ENCODE peak calls at places on chromosomes 6 and 20, in seven cellular contexts. Q, K, Z, C, F, I and D are unnamed samples.

GRCh38 chr6:150755042-150755441 is 110.5 kb upstream of the MTHFD1L start:
- DNase-seq in Q (no peak), K (no peak), Z (no peak), C (no peak), F (no peak), I (no peak), D (no peak)

GRCh38 chr20:2626853-2627541 is 25.4 kb upstream of the NOP56 start:
- DNase-seq in Q (no peak), K (no peak), Z (no peak), C (peak; percentile 70), F (peak; percentile 22), I (no peak), D (peak; percentile 96)

GRCh38 chr6:117615981-117616961 is 14.0 kb upstream of the GOPC start:
- DNase-seq in Q (no peak), K (no peak), Z (no peak), C (peak; percentile 95), F (peak; percentile 92), I (no peak), D (no peak)

GRCh38 chr20:20752712-20753111 is 40.3 kb upstream of the RALGAPA2 start:
- DNase-seq in Q (no peak), K (no peak), Z (no peak), C (no peak), F (no peak), I (no peak), D (no peak)

GRCh38 chr6:163530406-163530805 is 115.9 kb downstream of the QKI start:
- DNase-seq in Q (no peak), K (no peak), Z (no peak), C (peak; percentile 52), F (no peak), I (no peak), D (peak; percentile 6)

GRCh38 chr6:104540743-104541142 is 319.0 kb downstream of the HACE1 start:
- DNase-seq in Q (no peak), K (no peak), Z (no peak), C (peak; percentile 89), F (no peak), I (no peak), D (no peak)

GRCh38 chr20:1871807-1872455 is 23.3 kb upstream of the SIRPA start:
- DNase-seq in Q (no peak), K (no peak), Z (no peak), C (no peak), F (no peak), I (no peak), D (no peak)

GRCh38 chr20:52747736-52748135 is 224.4 kb upstream of the TSHZ2 start:
- DNase-seq in Q (peak; percentile 13), K (no peak), Z (no peak), C (peak; percentile 3), F (peak; percentile 75), I (no peak), D (no peak)

GRCh38 chr6:170369439-170369838 is 62.9 kb downstream of the FAM120B start:
- DNase-seq in Q (no peak), K (no peak), Z (no peak), C (no peak), F (no peak), I (no peak), D (no peak)

GRCh38 chr6:165852676-165853075 is 189.6 kb upstream of the PDE10A start:
- DNase-seq in Q (no peak), K (no peak), Z (no peak), C (no peak), F (no peak), I (no peak), D (no peak)

GRCh38 chr20:43040427-43040826 is 149.3 kb downstream of the PTPRT start:
- DNase-seq in Q (peak; percentile 63), K (no peak), Z (no peak), C (no peak), F (peak; percentile 1), I (no peak), D (no peak)

DNA sequence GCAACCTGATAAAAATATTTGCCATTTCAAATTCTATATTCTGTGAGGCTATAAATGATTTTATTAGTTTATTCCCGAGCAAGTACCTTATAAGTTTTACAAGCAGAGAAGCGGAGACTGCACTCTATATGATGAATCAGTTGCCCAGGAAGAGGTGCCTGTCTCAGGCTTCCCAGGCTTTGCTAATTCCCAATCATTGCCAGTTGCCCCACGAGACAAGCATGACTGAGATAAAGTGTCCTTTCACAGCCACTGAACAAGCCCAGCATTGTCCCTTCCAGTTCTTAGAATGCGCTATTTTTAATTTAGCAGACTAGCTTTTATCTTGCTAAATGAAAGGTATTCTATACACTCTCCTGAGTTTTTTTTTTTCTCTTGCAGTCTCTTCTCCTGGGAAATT is 260.7 kb downstream of the ALDH8A1 start:
- DNase-seq in Q (no peak), K (no peak), Z (no peak), C (no peak), F (no peak), I (no peak), D (no peak)
- H3K27ac ChIP-seq in Q (no peak overlapping the region), K (no peak overlapping the region), Z (no peak overlapping the region), C (no peak overlapping the region), F (no peak overlapping the region), I (no peak overlapping the region), D (no peak overlapping the region)

DNA sequence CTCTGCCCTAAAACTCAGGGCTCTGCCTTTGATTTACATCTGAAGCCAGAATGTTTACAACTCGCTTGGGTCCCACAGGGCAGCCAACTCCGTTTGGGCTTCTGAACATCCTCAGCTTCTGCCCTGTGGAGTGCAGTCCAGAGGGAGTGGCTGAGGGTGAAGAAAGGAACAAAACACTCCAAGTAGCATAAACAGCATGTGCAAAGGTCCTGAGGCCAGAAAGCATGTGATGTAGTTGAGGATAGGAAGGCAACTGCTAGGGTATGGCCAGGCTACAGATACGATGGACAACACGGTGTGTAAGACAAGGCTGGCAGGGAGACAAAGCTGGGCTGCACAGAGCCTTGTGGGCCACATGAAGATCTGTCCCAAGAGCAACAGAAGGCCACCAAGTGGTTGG is 12.5 kb downstream of the JAG1 start:
- DNase-seq in Q (no peak), K (no peak), Z (no peak), C (no peak), F (no peak), I (no peak), D (no peak)
- H3K4me1 ChIP-seq in Q (peaks cover 62% of the 10 kb centered on the region), K (peaks cover 7% of the 10 kb centered on the region), Z (peaks cover 59% of the 10 kb centered on the region), C (peaks cover 25% of the 10 kb centered on the region), F (peaks cover 68% of the 10 kb centered on the region), I (peaks cover 8% of the 10 kb centered on the region), D (peaks cover 42% of the 10 kb centered on the region)

GRCh38 chr6:43494321-43494720 is 15.8 kb downstream of the LRRC73 start:
- DNase-seq in Q (no peak), K (no peak), Z (no peak), C (no peak), F (no peak), I (no peak), D (no peak)

GRCh38 chr6:43496370-43497128 is 13.6 kb downstream of the LRRC73 start:
- DNase-seq in Q (peak; percentile 71), K (no peak), Z (no peak), C (peak; percentile 52), F (peak; percentile 72), I (no peak), D (peak; percentile 96)

GRCh38 chr6:43494766-43495165 is 15.4 kb downstream of the LRRC73 start:
- DNase-seq in Q (no peak), K (no peak), Z (no peak), C (no peak), F (no peak), I (no peak), D (no peak)

GRCh38 chr6:43497129-43497396 is 13.1 kb downstream of the LRRC73 start:
- DNase-seq in Q (no peak), K (no peak), Z (no peak), C (no peak), F (no peak), I (no peak), D (no peak)

GRCh38 chr6:43495409-43495941 is 14.7 kb downstream of the LRRC73 start:
- DNase-seq in Q (no peak), K (no peak), Z (no peak), C (no peak), F (no peak), I (no peak), D (peak; percentile 52)
- TF ChIP-seq CTCF in Q (no peak), K (no peak), Z (no peak), C (no peak), F (no peak), I (no peak), D (peak; percentile 61)

GRCh38 chr6:137112067-137112355 is 61.4 kb downstream of the IL22RA2 start:
- DNase-seq in Q (no peak), K (no peak), Z (no peak), C (peak; percentile 33), F (no peak), I (no peak), D (no peak)

GRCh38 chr6:137106183-137106582 is 61.4 kb upstream of the IL20RA start:
- DNase-seq in Q (no peak), K (no peak), Z (no peak), C (no peak), F (no peak), I (no peak), D (no peak)

GRCh38 chr6:137107767-137108105 is 63.0 kb upstream of the IL20RA start:
- DNase-seq in Q (no peak), K (no peak), Z (no peak), C (no peak), F (no peak), I (no peak), D (no peak)

GRCh38 chr6:137115653-137116052 is 57.8 kb downstream of the IL22RA2 start:
- DNase-seq in Q (no peak), K (no peak), Z (no peak), C (no peak), F (no peak), I (no peak), D (no peak)

DNA sequence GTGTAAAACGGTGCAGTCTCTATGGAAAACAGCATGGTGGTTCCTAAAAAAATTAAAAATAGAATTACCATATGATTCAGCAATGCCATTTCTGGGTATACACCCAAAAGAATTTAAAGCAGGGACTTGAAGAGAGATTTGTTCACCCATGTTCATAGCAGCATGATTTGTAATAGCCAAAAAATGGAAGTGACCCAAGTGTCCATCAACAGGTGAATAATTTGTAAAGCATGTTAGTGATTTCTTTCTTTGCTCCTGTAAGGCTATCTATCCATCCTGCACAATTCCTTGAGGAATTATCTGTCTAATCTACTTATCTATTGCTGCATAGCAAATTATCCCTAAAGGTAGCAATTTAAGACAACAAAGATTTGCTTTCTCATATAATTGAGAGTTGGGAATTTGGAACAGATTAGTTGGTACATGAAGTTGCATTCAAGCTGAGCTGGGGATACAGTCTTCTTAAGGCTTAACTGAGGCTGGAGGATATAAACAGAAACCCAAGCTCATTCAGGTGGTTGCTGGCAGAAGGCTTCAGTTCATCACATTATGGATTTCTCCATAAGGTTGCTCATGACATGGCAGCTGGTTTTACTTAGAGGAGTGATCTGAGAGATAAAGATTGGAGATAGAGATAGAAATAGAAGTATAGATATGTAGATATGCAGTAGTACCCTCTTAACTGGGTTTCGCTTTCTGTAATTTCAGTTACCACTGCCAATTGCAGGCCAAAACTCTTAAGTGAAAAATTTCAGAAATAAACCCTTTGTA is 62.0 kb downstream of the IL22RA2 start:
- DNase-seq in Q (no peak), K (no peak), Z (no peak), C (no peak), F (no peak), I (no peak), D (no peak)
- H3K27ac ChIP-seq in Q (no peak overlapping the region), K (no peak overlapping the region), Z (no peak overlapping the region), C (no peak overlapping the region), F (no peak overlapping the region), I (no peak overlapping the region), D (no peak overlapping the region)

GRCh38 chr20:59145247-59145925 is 18.2 kb upstream of the ZNF831 start:
- DNase-seq in Q (no peak), K (no peak), Z (no peak), C (no peak), F (no peak), I (no peak), D (no peak)
- H3K4me1 ChIP-seq in Q (peaks cover 10% of the 10 kb centered on the region), K (no peaks in the 10 kb centered on the region), Z (no peaks in the 10 kb centered on the region), C (no peaks in the 10 kb centered on the region), F (no peaks in the 10 kb centered on the region), I (no peaks in the 10 kb centered on the region), D (no peaks in the 10 kb centered on the region)